ENCODE peak calls at places on chromosome 3, in six cellular contexts. F, A, S, E, M and T are unnamed samples.

GRCh38 chr3:3189102-3189727 is 9.7 kb upstream of the CRBN start:
- ATAC-seq in F (no peak), A (no peak), S (no peak), E (no peak), M (no peak), T (no peak)

GRCh38 chr3:56917740-56918568 is 116.2 kb upstream of the ARHGEF3 start:
- ATAC-seq in F (peak), S (no peak), E (no peak), M (no peak), A (peak), T (peak)

GRCh38 chr3:183515968-183516851 is 39.3 kb downstream of the KLHL6 start:
- ATAC-seq in A (peak), F (peak), M (peak), S (no peak), E (peak), T (peak)

GRCh38 chr3:133469140-133469731 is 69.4 kb downstream of the BFSP2 start:
- ATAC-seq in S (no peak), A (no peak), M (no peak), E (no peak), F (no peak), T (no peak)

GRCh38 chr3:194381460-194381875 is 11.9 kb upstream of the LRRC15 start:
- ATAC-seq in F (no peak), M (peak), A (no peak), E (no peak), S (no peak), T (no peak)

GRCh38 chr3:50112462-50112861 is 23.7 kb downstream of the RBM5 start:
- ATAC-seq in F (no peak), M (no peak), S (no peak), E (no peak), A (peak), T (no peak)

GRCh38 chr3:143472731-143473523 is 353.4 kb downstream of the CHST2 start:
- ATAC-seq in A (no peak), F (no peak), S (no peak), M (no peak), E (no peak), T (no peak)

GRCh38 chr3:183551930-183552329 is 3.6 kb downstream of the KLHL6 start:
- ATAC-seq in A (no peak), F (peak), E (no peak), M (no peak), S (no peak), T (peak)

GRCh38 chr3:195388380-195388779 is 54.4 kb downstream of the ACAP2 start:
- ATAC-seq in A (no peak), M (no peak), E (no peak), F (no peak), S (peak), T (no peak)

GRCh38 chr3:102163818-102164154 is 271.0 kb upstream of the ZPLD1 start:
- ATAC-seq in E (no peak), M (no peak), F (no peak), S (peak), A (no peak), T (no peak)

GRCh38 chr3:100760377-100760776 is 51.1 kb downstream of the TFG start:
- ATAC-seq in F (no peak), M (no peak), E (no peak), S (no peak), A (no peak), T (peak)

GRCh38 chr3:44032487-44032886 is 209.2 kb upstream of the TOPAZ1 start:
- ATAC-seq in M (peak), A (no peak), S (no peak), F (no peak), E (no peak), T (no peak)

GRCh38 chr3:190548031-190548656 is 34.3 kb downstream of the IL1RAP start:
- ATAC-seq in F (no peak), S (no peak), M (no peak), E (no peak), A (no peak), T (no peak)

GRCh38 chr3:59127071-59127470 is 77.2 kb upstream of the CFAP20DC start:
- ATAC-seq in M (no peak), E (no peak), F (no peak), S (peak), A (no peak), T (no peak)

GRCh38 chr3:172087198-172087597 is 47.8 kb downstream of the FNDC3B start:
- ATAC-seq in A (no peak), S (no peak), E (no peak), F (no peak), M (no peak), T (no peak)